ENCODE peak calls at places on chromosomes 7 and 10, in six cellular contexts. O is RCC 7860; S is transverse colon; Q is GF-D8; C is stimulated activated CD4-positive, alpha-beta T cell treated with anti-CD3 and anti-CD28 coated beads, Interleukin-2, amount 100 ng/mL, for 48 hours; L is ovary. A is an unnamed sample.

GRCh38 chr7:105821527-105821926 is 54.9 kb downstream of the ATXN7L1 start:
- DNase-seq in C (no peak), O (no peak), L (no peak), S (no peak), Q (no peak), A (no peak)

GRCh38 chr10:128047991-128048826 is 78.0 kb downstream of the MKI67 start:
- DNase-seq in S (peak), O (no peak), C (peak), Q (peak), L (peak), A (no peak)

GRCh38 chr7:134293029-134293740 is 23.5 kb downstream of the SLC35B4 start:
- DNase-seq in O (no peak), Q (no peak), S (peak), L (no peak), C (no peak), A (no peak)

GRCh38 chr10:21406595-21407218 is 118.8 kb downstream of the SKIDA1 start:
- DNase-seq in S (no peak), L (no peak), Q (no peak), C (peak), O (no peak), A (no peak)

GRCh38 chr7:34652784-34653183 is 5.2 kb upstream of the NPSR1 start:
- DNase-seq in O (no peak), C (no peak), Q (no peak), S (peak), L (no peak), A (no peak)

GRCh38 chr10:11091517-11092102 is 73.9 kb downstream of the CELF2 start:
- DNase-seq in Q (no peak), C (no peak), O (no peak), L (no peak), S (no peak), A (no peak)

GRCh38 chr10:132143162-132143561 is 43.6 kb upstream of the DPYSL4 start:
- DNase-seq in L (peak), O (no peak), S (no peak), Q (no peak), C (no peak), A (no peak)

GRCh38 chr10:61481597-61481996 is 28.4 kb upstream of the TMEM26 start:
- DNase-seq in O (no peak), S (no peak), L (no peak), Q (no peak), C (no peak), A (no peak)

GRCh38 chr10:121418126-121418777 is 180.0 kb downstream of the FGFR2 start:
- DNase-seq in Q (no peak), O (peak), C (no peak), L (no peak), S (no peak), A (no peak)

A was measured in LNCaP clone FGC.